ENCODE peak calls at places on chromosomes 11 and 22, in ten cellular contexts. J is astrocyte of the cerebellum; L is right cardiac atrium; C is astrocyte of the spinal cord; E is activated CD4-positive, CD25-positive, alpha-beta regulatory T cell treated with anti-CD3 and anti-CD28 coated beads, Interleukin-2, amount 50 U/mL, for 72 hours; M is stimulated activated CD8-positive, alpha-beta memory T cell treated with anti-CD3 and anti-CD28 coated beads, Interleukin-12 subunit alpha, Interleukin-12 subunit beta, amount 100 ng/mL, for 4 hours; O is cardiac muscle cell; V is amygdala; D is vagina; A is H54. W is an unnamed sample.

GRCh38 chr22:49971232-49972162 is 10.9 kb downstream of the PIM3 start:
- DNase-seq in J (no peak), L (peak; percentile 92), C (no peak), E (peak; percentile 73), M (peak; percentile 76), O (peak; percentile 42), V (no peak), D (peak; percentile 90), A (peak; percentile 65), W (peak; percentile 92)

GRCh38 chr22:30578481-30578880 is 4.0 kb upstream of the GAL3ST1 start:
- DNase-seq in J (no peak), L (no peak), C (no peak), E (no peak), M (no peak), O (no peak), V (no peak), D (no peak), A (no peak), W (no peak)

GRCh38 chr11:3855808-3856491 is 486 bp downstream of the STIM1 start:
- DNase-seq in J (no peak), L (peak; percentile 44), C (no peak), E (peak; percentile 59), M (peak; percentile 24), O (peak; percentile 51), V (no peak), D (no peak), A (no peak), W (peak; percentile 57)

GRCh38 chr11:125245299-125245698 is 80.7 kb downstream of the PKNOX2 start:
- DNase-seq in J (no peak), L (peak; percentile 47), C (no peak), E (no peak), M (no peak), O (no peak), V (no peak), D (no peak), A (no peak), W (no peak)

GRCh38 chr11:9061807-9062206 is 29.6 kb downstream of the SCUBE2 start:
- DNase-seq in J (no peak), L (no peak), C (no peak), E (no peak), M (no peak), O (no peak), V (no peak), D (no peak), A (no peak), W (no peak)

GRCh38 chr22:20176421-20177060 is 25.7 kb upstream of the CCDC188 start:
- DNase-seq in J (no peak), L (no peak), C (no peak), E (no peak), M (no peak), O (no peak), V (no peak), D (no peak), A (no peak), W (no peak)

GRCh38 chr11:61279934-61280656 is 15.0 kb downstream of the VWCE start:
- DNase-seq in J (peak; percentile 57), L (no peak), C (no peak), E (no peak), M (no peak), O (no peak), V (no peak), D (no peak), A (no peak), W (no peak)

GRCh38 chr11:118105657-118106305 is 19.0 kb upstream of the SMIM35 start:
- DNase-seq in J (no peak), L (no peak), C (no peak), E (no peak), M (no peak), O (no peak), V (no peak), D (no peak), A (no peak), W (no peak)

GRCh38 chr11:24253237-24253760 is 243.6 kb upstream of the LUZP2 start:
- DNase-seq in J (no peak), L (no peak), C (peak; percentile 27), E (no peak), M (no peak), O (no peak), V (no peak), D (no peak), A (no peak), W (no peak)

GRCh38 chr11:17496406-17496805 is 19.8 kb upstream of the ABCC8 start:
- DNase-seq in J (no peak), L (no peak), C (no peak), E (no peak), M (no peak), O (peak; percentile 12), V (no peak), D (no peak), A (no peak), W (no peak)

GRCh38 chr22:46077669-46078099 is 72.6 kb upstream of the PPARA start:
- DNase-seq in J (no peak), L (peak; percentile 15), C (no peak), E (no peak), M (no peak), O (no peak), V (no peak), D (no peak), A (no peak), W (peak; percentile 8)

GRCh38 chr11:69437001-69437875 is 44.2 kb upstream of the LINC01488 start:
- DNase-seq in J (no peak), L (no peak), C (peak; percentile 29), E (no peak), M (no peak), O (peak; percentile 61), V (no peak), D (no peak), A (no peak), W (no peak)

GRCh38 chr11:9269492-9270030 is 4.4 kb upstream of the DENND5A start:
- DNase-seq in J (no peak), L (no peak), C (no peak), E (no peak), M (no peak), O (peak; percentile 91), V (no peak), D (no peak), A (no peak), W (peak; percentile 40)

GRCh38 chr11:72418834-72419560 is 15.3 kb downstream of the CLPB start:
- DNase-seq in J (no peak), L (no peak), C (no peak), E (no peak), M (no peak), O (no peak), V (no peak), D (no peak), A (no peak), W (no peak)

GRCh38 chr11:47345890-47346563 is 6.5 kb downstream of the MYBPC3 start:
- DNase-seq in J (no peak), L (no peak), C (no peak), E (no peak), M (no peak), O (no peak), V (no peak), D (no peak), A (no peak), W (no peak)

GRCh38 chr11:74671520-74672196 is 59.6 kb downstream of the CHRDL2 start:
- DNase-seq in J (no peak), L (no peak), C (peak; percentile 45), E (no peak), M (no peak), O (no peak), V (no peak), D (no peak), A (no peak), W (no peak)

GRCh38 chr22:45335021-45335818 is 25.5 kb downstream of the FAM118A start:
- DNase-seq in J (no peak), L (peak; percentile 71), C (no peak), E (no peak), M (no peak), O (peak; percentile 44), V (no peak), D (no peak), A (no peak), W (no peak)